ENCODE peak calls at places on chromosomes 12 and 14, in six cellular contexts. R is upper lobe of left lung, F is HepG2, I is A549, C is K562, X is GM12878. A is an unnamed sample.

GRCh38 chr12:81811778-81812125 is 52.6 kb upstream of the PPFIA2 start:
- ATAC-seq in X (no peak), C (no peak), I (no peak), F (no peak), R (no peak), A (no peak)

GRCh38 chr12:93676408-93677194 is 574 bp upstream of the CRADD start:
- ATAC-seq in X (no peak), C (peak; percentile 12), F (no peak), R (no peak), I (peak; percentile 58), A (no peak)

GRCh38 chr12:122349078-122349477 is 73.4 kb downstream of the CLIP1 start:
- ATAC-seq in R (no peak), X (no peak), F (peak; percentile 41), I (no peak), C (peak; percentile 39), A (no peak)

GRCh38 chr12:93959657-93960056 is 188.7 kb upstream of the PLXNC1 start:
- ATAC-seq in C (no peak), X (no peak), R (no peak), I (no peak), F (no peak), A (no peak)

GRCh38 chr12:62211510-62211909 is 48.7 kb upstream of the USP15 start:
- ATAC-seq in I (no peak), X (no peak), R (peak; percentile 67), C (peak; percentile 47), F (no peak), A (no peak)

GRCh38 chr12:116707751-116708150 is 30.1 kb downstream of the SPRING1 start:
- ATAC-seq in C (no peak), F (no peak), I (no peak), X (no peak), R (no peak), A (no peak)

GRCh38 chr14:22539831-22540230 is 49.2 kb downstream of the DAD1 start:
- ATAC-seq in X (no peak), I (no peak), R (no peak), F (no peak), C (no peak), A (no peak)

GRCh38 chr12:89314060-89314761 is 38.1 kb downstream of the DUSP6 start:
- ATAC-seq in X (no peak), R (no peak), F (no peak), C (no peak), I (no peak), A (no peak)

GRCh38 chr12:1131811-1132224 is 140.8 kb downstream of the ERC1 start:
- ATAC-seq in F (no peak), R (no peak), X (peak; percentile 30), I (no peak), C (no peak), A (no peak)

GRCh38 chr12:56103066-56103711 is 1.2 kb upstream of the PA2G4 start:
- ATAC-seq in F (no peak), C (no peak), R (no peak), I (no peak), X (no peak), A (no peak)

GRCh38 chr12:103780093-103780440 is 61.0 kb downstream of the NT5DC3 start:
- ATAC-seq in F (no peak), C (no peak), I (no peak), X (no peak), R (no peak), A (no peak)

GRCh38 chr14:80468331-80469122 is 257.2 kb upstream of the DIO2 start:
- ATAC-seq in R (no peak), C (no peak), X (no peak), I (no peak), F (peak; percentile 98), A (no peak)

GRCh38 chr14:61151276-61151675 is 129.9 kb downstream of the TMEM30B start:
- ATAC-seq in C (no peak), F (no peak), X (no peak), R (no peak), I (no peak), A (no peak)

GRCh38 chr12:52193991-52194390 is 2.2 kb upstream of the KRT80 start:
- ATAC-seq in R (no peak), I (no peak), F (no peak), X (no peak), C (no peak), A (no peak)

GRCh38 chr12:117367006-117367638 is 5.7 kb upstream of the NOS1 start:
- ATAC-seq in X (peak; percentile 78), C (peak; percentile 92), F (peak; percentile 87), I (peak; percentile 41), R (peak; percentile 66), A (no peak)

GRCh38 chr12:51473947-51474346 is 49.3 kb downstream of the SLC4A8 start:
- ATAC-seq in C (no peak), I (no peak), X (peak; percentile 29), R (no peak), F (no peak), A (no peak)

GRCh38 chr12:11652351-11653040 is 3.0 kb downstream of the ETV6 start:
- ATAC-seq in F (no peak), R (peak; percentile 42), I (no peak), C (peak; percentile 16), X (peak; percentile 52), A (no peak)

GRCh38 chr12:132675753-132676152 is 11.4 kb downstream of the POLE start:
- ATAC-seq in I (no peak), F (no peak), X (no peak), R (peak; percentile 75), C (no peak), A (no peak)
- TF ChIP-seq EP300 in I (no peak), F (no peak), X (no peak), R (no peak), C (no peak), A (no peak)

DNA sequence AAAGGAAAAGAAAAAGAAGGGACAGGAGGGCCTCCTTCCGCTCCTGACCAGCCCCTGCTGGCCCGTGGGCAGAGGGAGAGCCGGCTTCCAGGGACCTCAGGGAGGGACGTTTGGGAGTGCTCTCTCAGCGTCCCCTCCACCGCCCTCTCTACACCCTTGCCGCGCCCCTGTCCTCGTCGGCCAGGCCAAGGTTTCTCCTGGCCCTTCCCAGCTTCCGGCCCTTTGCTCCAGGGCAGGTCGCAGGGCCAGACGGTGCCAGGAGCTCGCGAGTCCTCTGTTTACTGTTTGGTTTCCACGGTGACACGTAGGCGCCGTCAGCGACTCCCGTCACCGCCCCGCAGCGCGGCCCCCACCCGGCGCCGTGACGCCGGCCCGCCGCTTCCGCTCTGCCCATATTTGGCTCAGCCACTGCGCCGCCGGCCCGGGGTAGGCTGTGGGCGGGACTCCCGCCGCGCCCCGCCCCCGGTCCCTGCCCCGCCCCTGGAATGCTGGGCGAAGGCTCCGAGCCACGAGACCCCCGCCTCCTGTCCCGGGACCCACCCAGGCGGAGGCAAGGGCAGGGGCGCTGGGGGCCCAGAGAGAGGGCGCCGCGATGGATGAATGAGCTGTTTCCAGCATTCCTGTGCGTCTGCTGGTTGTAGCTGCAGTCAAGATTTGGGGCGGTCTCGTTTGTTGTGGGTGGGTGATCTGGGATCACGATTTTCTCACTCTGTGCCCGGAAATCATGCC is 15.5 kb downstream of the FOS start:
- ATAC-seq in I (peak; percentile 96), R (peak; percentile 91), X (peak; percentile 99), F (peak; percentile 92), C (peak; percentile 95), A (peak; percentile 93)
- TF ChIP-seq EP300 in I (no peak), R (peak; percentile 73), X (no peak), F (peak; percentile 79), C (no peak), A (peak; percentile 83)

GRCh38 chr14:28382460-28383220 is 383.9 kb upstream of the FOXG1 start:
- ATAC-seq in X (no peak), I (peak; percentile 99), C (no peak), F (no peak), R (no peak), A (no peak)
- TF ChIP-seq EP300 in X (no peak), I (peak; percentile 92), C (no peak), F (no peak), R (no peak), A (no peak)

GRCh38 chr12:83322816-83323215 is 636.1 kb downstream of the TMTC2 start:
- ATAC-seq in I (no peak), C (no peak), F (no peak), R (no peak), X (no peak), A (no peak)
- TF ChIP-seq EP300 in I (no peak), C (no peak), F (no peak), R (no peak), X (no peak), A (no peak)

A was measured in gastroesophageal sphincter.